ENCODE peak calls at places on chromosome 18, in four cellular contexts. Y, P, C and W are unnamed samples.

GRCh38 chr18:10381516-10381915 is 72.9 kb upstream of the APCDD1 start:
- DNase-seq in C (no peak), P (no peak), Y (no peak), W (no peak)

GRCh38 chr18:79489900-79490592 is 94.3 kb downstream of the NFATC1 start:
- DNase-seq in P (no peak), Y (no peak), C (no peak), W (no peak)

GRCh38 chr18:74230922-74231714 is 60.6 kb downstream of the CYB5A start:
- DNase-seq in Y (no peak), P (peak), C (no peak), W (no peak)

GRCh38 chr18:69969491-69969890 is 21.8 kb upstream of the CD226 start:
- DNase-seq in P (no peak), Y (no peak), C (no peak), W (no peak)

GRCh38 chr18:6145645-6146308 is 250.5 kb upstream of the TMEM200C start:
- DNase-seq in Y (no peak), P (no peak), C (no peak), W (no peak)

GRCh38 chr18:28792404-28793103 is 615.6 kb upstream of the CDH2 start:
- DNase-seq in P (no peak), C (no peak), Y (no peak), W (no peak)

GRCh38 chr18:11251891-11252270 is 102.5 kb upstream of the PIEZO2 start:
- DNase-seq in P (no peak), Y (no peak), C (no peak), W (no peak)

GRCh38 chr18:31819106-31819924 is 58.6 kb upstream of the SLC25A52 start:
- DNase-seq in P (peak), Y (no peak), C (no peak), W (peak)

GRCh38 chr18:3604626-3605408 is 154.8 kb downstream of the TGIF1 start:
- DNase-seq in P (peak), C (no peak), Y (peak), W (no peak)

GRCh38 chr18:23259701-23260661 is 124.7 kb downstream of the CABLES1 start:
- DNase-seq in Y (no peak), C (no peak), P (peak), W (peak)

GRCh38 chr18:44698518-44698917 is 17.8 kb downstream of the SETBP1 start:
- DNase-seq in C (no peak), P (no peak), Y (no peak), W (no peak)

GRCh38 chr18:69071680-69072079 is 273.8 kb downstream of the CCDC102B start:
- DNase-seq in Y (no peak), P (no peak), C (no peak), W (no peak)

GRCh38 chr18:13564579-13564978 is 161.8 kb downstream of the FAM210A start:
- DNase-seq in Y (no peak), P (no peak), C (no peak), W (no peak)

GRCh38 chr18:50011813-50012445 is 183.0 kb downstream of the MYO5B start:
- DNase-seq in Y (no peak), C (no peak), P (peak), W (peak)

GRCh38 chr18:7452331-7452730 is 114.8 kb upstream of the PTPRM start:
- DNase-seq in C (no peak), Y (no peak), P (no peak), W (no peak)

GRCh38 chr18:59015531-59016152 is 124.0 kb upstream of the SEC11C start:
- DNase-seq in P (no peak), Y (no peak), C (no peak), W (no peak)

GRCh38 chr18:36850527-36851201 is 21.7 kb downstream of the KIAA1328 start:
- DNase-seq in Y (no peak), C (no peak), P (peak), W (no peak)

GRCh38 chr18:217532-218334 is 50.1 kb downstream of the THOC1 start:
- DNase-seq in Y (no peak), P (no peak), C (no peak), W (no peak)

GRCh38 chr18:4806342-4806741 is 351.2 kb upstream of the DLGAP1 start:
- DNase-seq in P (no peak), Y (no peak), C (no peak), W (no peak)

GRCh38 chr18:8951491-8951890 is 151.0 kb upstream of the NDUFV2 start:
- DNase-seq in Y (no peak), P (no peak), C (no peak), W (no peak)

GRCh38 chr18:79509536-79509930 is 113.8 kb downstream of the NFATC1 start:
- DNase-seq in P (no peak), C (no peak), Y (no peak), W (no peak)

GRCh38 chr18:9333441-9334350 is 877 bp upstream of the TWSG1 start:
- DNase-seq in Y (no peak), C (peak), P (peak), W (no peak)

GRCh38 chr18:1559563-1559962 is 654.9 kb downstream of the ADCYAP1 start:
- DNase-seq in Y (no peak), C (no peak), P (no peak), W (peak)

GRCh38 chr18:44342167-44342566 is 338.5 kb upstream of the SETBP1 start:
- DNase-seq in C (no peak), P (peak), Y (no peak), W (no peak)

GRCh38 chr18:38884050-38884449 is 1318.5 kb upstream of the CELF4 start:
- DNase-seq in P (no peak), C (no peak), Y (no peak), W (no peak)

GRCh38 chr18:74310411-74310810 is 5.2 kb upstream of the C18orf63 start:
- DNase-seq in C (no peak), Y (no peak), P (peak), W (no peak)

GRCh38 chr18:74299746-74300145 is 8.0 kb upstream of the CYB5A start:
- DNase-seq in Y (no peak), P (no peak), C (no peak), W (no peak)

GRCh38 chr18:6578686-6579085 is 150.8 kb upstream of the ARHGAP28 start:
- DNase-seq in C (no peak), Y (no peak), P (no peak), W (no peak)

GRCh38 chr18:70194227-70194890 is 11.1 kb downstream of the RTTN start:
- DNase-seq in Y (no peak), P (no peak), C (no peak), W (no peak)

GRCh38 chr18:30970201-30970816 is 72.2 kb downstream of the DSC3 start:
- DNase-seq in Y (no peak), P (peak), C (no peak), W (peak)

GRCh38 chr18:32488078-32488477 is 17.4 kb upstream of the GAREM1 start:
- DNase-seq in P (no peak), Y (no peak), C (no peak), W (no peak)

GRCh38 chr18:78948221-78948620 is 31.4 kb upstream of the SALL3 start:
- DNase-seq in Y (no peak), C (no peak), P (no peak), W (no peak)

GRCh38 chr18:68734311-68734710 is 19.4 kb upstream of the TMX3 start:
- DNase-seq in C (no peak), P (no peak), Y (no peak), W (no peak)

GRCh38 chr18:12076424-12077140 is 17.1 kb upstream of the ANKRD62 start:
- DNase-seq in P (no peak), Y (no peak), C (no peak), W (no peak)

GRCh38 chr18:14978962-14979535 is 231.1 kb downstream of the ANKRD30B start:
- DNase-seq in P (no peak), C (no peak), Y (no peak), W (no peak)

GRCh38 chr18:74468547-74469014 is 11.5 kb upstream of the DIPK1C start:
- DNase-seq in C (no peak), P (peak), Y (no peak), W (peak)

GRCh38 chr18:79797518-79798345 is at the start of gene KCNG2:
- DNase-seq in C (no peak), P (no peak), Y (no peak), W (no peak)

GRCh38 chr18:68847219-68847860 is 49.5 kb downstream of the CCDC102B start:
- DNase-seq in C (no peak), Y (no peak), P (peak), W (no peak)

GRCh38 chr18:34595673-34596072 is 114.4 kb upstream of the DTNA start:
- DNase-seq in C (no peak), P (no peak), Y (no peak), W (no peak)

GRCh38 chr18:34594243-34594642 is 115.9 kb upstream of the DTNA start:
- DNase-seq in Y (no peak), P (no peak), C (no peak), W (no peak)

GRCh38 chr18:34590503-34590902 is 119.6 kb upstream of the DTNA start:
- DNase-seq in Y (no peak), C (no peak), P (no peak), W (no peak)

GRCh38 chr18:34591920-34592444 is 118.1 kb upstream of the DTNA start:
- DNase-seq in Y (no peak), P (no peak), C (no peak), W (no peak)

DNA sequence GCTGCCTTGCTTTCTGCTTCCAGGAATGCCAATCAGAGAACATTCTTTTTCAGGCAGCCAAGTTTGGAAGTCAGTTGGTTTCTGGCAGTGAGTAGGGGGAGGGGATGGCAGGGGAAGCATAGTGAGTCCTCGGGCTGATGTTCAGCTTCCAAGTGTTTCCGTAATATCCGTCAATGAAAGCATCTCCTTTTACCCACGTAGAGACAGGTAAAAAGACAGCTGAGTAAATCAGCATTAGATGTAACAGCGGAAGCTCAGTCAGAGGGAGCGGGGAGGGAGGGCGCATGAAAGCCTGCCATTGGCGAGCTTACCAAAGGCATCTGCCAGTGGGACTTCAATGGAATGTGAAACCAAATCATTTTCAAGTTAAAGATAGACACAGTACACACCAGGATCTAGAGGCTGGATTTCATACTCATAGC is 117.1 kb upstream of the DTNA start:
- DNase-seq in C (no peak), P (no peak), Y (no peak), W (no peak)
- H3K4me3 ChIP-seq in C (peak), P (no peak), Y (no peak), W (no peak)

DNA sequence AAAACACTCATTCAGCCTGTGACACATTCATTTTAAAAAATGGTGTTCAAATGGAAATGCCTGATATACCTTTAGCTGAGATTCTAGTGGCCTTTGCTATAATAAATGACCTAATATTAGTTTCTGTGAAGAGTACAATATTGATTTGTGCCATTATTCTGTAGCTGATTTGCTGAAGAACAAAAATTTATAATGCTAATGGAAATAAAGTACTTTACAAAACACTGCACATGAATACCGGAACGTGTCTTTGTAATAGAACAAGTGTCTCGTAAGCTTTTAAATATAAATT is 138.7 kb downstream of the WDR7 start:
- DNase-seq in P (no peak), C (no peak), Y (no peak), W (no peak)
- H3K4me3 ChIP-seq in P (no peak), C (no peak), Y (no peak), W (no peak)

DNA sequence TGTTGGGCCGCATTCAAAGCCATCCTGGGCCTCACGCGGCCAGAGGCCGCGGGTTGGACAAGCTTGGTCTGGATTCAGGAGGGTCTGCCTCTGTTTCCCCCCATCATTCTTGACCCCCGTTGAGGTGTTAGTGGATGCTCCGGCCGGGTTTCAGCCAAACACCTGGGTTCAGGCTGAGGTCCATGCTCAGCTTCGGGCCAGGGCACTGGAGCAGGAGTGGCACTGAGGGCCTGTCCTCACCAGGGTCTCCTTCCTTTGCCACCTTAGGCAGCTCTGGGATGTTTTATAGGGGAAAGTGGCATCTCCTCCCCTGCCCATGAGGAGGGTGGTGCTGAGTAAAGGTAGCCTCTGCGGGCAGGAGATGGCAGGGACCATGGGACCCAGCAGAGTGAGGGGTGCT is 76.9 kb upstream of the SMAD2 start:
- DNase-seq in Y (no peak), P (no peak), C (no peak), W (no peak)
- H3K4me3 ChIP-seq in Y (no peak), P (no peak), C (no peak), W (no peak)

GRCh38 chr18:63313409-63313917 is 6.1 kb downstream of the BCL2 start:
- DNase-seq in Y (no peak), C (no peak), P (no peak), W (no peak)

GRCh38 chr18:63314062-63314790 is 5.3 kb downstream of the BCL2 start:
- DNase-seq in Y (no peak), P (no peak), C (no peak), W (no peak)

GRCh38 chr18:63316612-63317555 is 2.7 kb downstream of the BCL2 start:
- DNase-seq in P (no peak), Y (no peak), C (no peak), W (no peak)

GRCh38 chr18:63315879-63316278 is 3.7 kb downstream of the BCL2 start:
- DNase-seq in Y (no peak), C (no peak), P (no peak), W (no peak)

DNA sequence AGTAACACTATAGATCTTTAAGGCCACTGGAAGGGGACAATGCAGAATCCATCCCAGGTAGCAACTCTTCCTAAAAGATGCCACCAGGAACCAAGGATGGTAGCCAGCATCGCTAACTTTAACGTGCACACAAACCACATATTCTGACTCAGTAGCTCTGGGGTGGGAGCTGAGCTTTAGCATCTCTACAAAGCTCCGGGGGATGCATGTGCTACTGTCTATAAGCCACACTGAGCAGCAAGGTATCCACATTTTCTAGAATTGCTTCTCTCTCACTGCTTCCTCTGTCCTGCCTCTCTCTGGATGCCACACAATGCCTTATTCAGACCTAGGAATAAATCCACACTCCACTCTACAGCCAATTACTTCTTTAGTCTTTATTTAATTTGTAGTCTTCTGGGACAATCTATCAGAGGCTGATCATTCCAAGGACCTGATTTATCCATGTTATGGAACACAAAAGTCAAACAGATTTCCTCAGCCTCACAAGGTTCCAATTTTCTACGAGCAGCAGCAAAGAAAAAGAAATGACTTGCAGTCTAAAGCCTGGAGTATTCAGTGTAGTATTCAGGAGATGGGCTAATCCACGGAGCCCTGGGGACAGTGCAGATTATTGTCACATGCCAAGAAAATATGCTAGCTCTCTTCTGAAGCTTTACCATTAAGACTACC is 4.4 kb downstream of the BCL2 start:
- DNase-seq in P (no peak), C (no peak), Y (no peak), W (no peak)
- H3K4me3 ChIP-seq in P (no peak), C (peak), Y (peak), W (no peak)

GRCh38 chr18:77127769-77128671 is 4.6 kb downstream of the MBP start:
- DNase-seq in C (no peak), Y (peak), P (peak), W (peak)
- H3K4me3 ChIP-seq in C (no peak), Y (peak), P (peak), W (peak)

DNA sequence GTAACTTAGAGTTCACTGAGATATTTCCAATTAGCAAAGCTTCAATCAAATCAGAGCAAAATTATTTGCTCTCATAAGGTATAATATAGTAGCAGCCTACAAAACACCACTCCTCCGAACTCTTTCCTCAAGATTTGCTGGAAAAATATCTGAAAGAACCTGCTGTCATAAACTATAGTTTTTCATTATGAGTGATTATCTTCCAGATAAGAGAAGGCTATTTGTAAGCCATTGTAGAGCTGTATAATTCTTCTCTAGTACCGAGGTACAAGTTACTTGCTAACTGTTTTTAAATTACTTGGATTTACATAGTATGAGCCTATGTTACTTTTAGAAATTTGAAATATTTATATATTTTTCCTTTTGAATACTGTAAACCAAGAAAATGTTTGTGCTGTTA is 2.1 kb downstream of the NDC80 start:
- DNase-seq in Y (no peak), C (no peak), P (no peak), W (no peak)
- H3K4me3 ChIP-seq in Y (no peak), C (no peak), P (peak), W (peak)

GRCh38 chr18:47531759-47532158 is 280.3 kb upstream of the SKOR2 start:
- DNase-seq in C (no peak), P (no peak), Y (no peak), W (no peak)
- H3K4me3 ChIP-seq in C (no peak), P (no peak), Y (no peak), W (no peak)

DNA sequence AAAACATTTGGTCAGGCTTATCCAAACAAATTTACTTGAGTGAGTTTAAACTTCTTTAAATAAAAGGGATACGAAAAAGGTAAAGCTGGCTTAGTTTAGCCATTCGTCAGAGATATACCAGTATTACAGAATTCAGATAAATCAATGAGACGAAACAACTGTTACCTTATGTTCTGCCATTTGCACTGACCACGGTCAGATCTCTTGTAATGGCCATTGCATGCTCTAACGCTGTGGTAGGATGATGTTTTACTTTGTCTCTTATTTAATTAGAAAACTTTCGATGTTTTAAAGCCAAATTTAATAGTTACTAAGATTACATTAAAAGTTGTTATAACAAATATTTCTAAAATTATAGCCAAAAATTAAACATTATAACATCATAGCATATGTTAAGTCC is 1.5 kb downstream of the C18orf54 start:
- DNase-seq in P (no peak), C (no peak), Y (no peak), W (no peak)
- H3K4me3 ChIP-seq in P (peak), C (peak), Y (no peak), W (no peak)

DNA sequence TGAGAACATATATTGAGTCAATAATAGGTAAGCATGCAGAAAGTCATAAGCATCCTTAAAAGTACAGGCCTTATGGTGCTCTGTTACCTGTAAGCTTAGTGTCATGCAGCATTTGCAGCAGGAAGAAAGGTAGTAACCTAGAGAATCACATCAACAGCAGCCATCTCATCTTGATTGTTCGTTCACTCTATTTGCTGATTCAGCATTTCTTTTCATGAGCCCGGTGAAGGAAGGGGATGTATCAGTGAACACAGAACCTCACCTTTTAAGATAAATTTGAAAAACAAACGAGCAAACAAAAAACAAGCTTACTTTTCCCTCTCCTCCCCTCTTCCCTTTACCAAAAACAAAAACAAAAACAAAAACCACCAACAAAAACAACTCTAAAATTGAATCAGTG is 89.9 kb downstream of the MIB1 start:
- DNase-seq in Y (no peak), P (no peak), C (no peak), W (no peak)
- H3K4me3 ChIP-seq in Y (no peak), P (no peak), C (peak), W (no peak)